ENCODE peak calls at places on chromosomes 13 and 19, in nine cellular contexts. One of them, this sample, is unnamed.

GRCh38 chr19:12772323-12772722 is 3.0 kb downstream of the HOOK2 start:
- DNase-seq in dorsolateral prefrontal cortex: no peak
- DNase-seq in IMR-90: no peak
- DNase-seq in lower lobe of right lung: no peak
- DNase-seq in AG04449: no peak
- DNase-seq in H9: no peak
- DNase-seq in hepatocyte: no peak
- DNase-seq in PC-3: no peak
- DNase-seq in thoracic aorta: no peak
- DNase-seq in this sample: peak

GRCh38 chr19:46408611-46409039 is 4.7 kb downstream of the CCDC8 start:
- DNase-seq in lower lobe of right lung: peak
- DNase-seq in hepatocyte: peak
- DNase-seq in dorsolateral prefrontal cortex: no peak
- DNase-seq in thoracic aorta: peak
- DNase-seq in PC-3: no peak
- DNase-seq in H9: no peak
- DNase-seq in IMR-90: peak
- DNase-seq in AG04449: no peak
- DNase-seq in this sample: peak

GRCh38 chr19:58033741-58034475 is at the start of gene ZSCAN1:
- DNase-seq in hepatocyte: peak
- DNase-seq in PC-3: no peak
- DNase-seq in H9: peak
- DNase-seq in thoracic aorta: no peak
- DNase-seq in lower lobe of right lung: peak
- DNase-seq in AG04449: peak
- DNase-seq in IMR-90: peak
- DNase-seq in dorsolateral prefrontal cortex: peak
- DNase-seq in this sample: peak

GRCh38 chr13:22945321-22946226 is 235.2 kb upstream of the SGCG start:
- DNase-seq in AG04449: no peak
- DNase-seq in H9: no peak
- DNase-seq in dorsolateral prefrontal cortex: no peak
- DNase-seq in thoracic aorta: no peak
- DNase-seq in hepatocyte: no peak
- DNase-seq in PC-3: no peak
- DNase-seq in IMR-90: no peak
- DNase-seq in lower lobe of right lung: no peak
- DNase-seq in this sample: no peak

GRCh38 chr19:30778961-30779690 is 406.9 kb downstream of the ZNF536 start:
- DNase-seq in PC-3: no peak
- DNase-seq in hepatocyte: no peak
- DNase-seq in lower lobe of right lung: no peak
- DNase-seq in AG04449: no peak
- DNase-seq in IMR-90: no peak
- DNase-seq in thoracic aorta: no peak
- DNase-seq in dorsolateral prefrontal cortex: no peak
- DNase-seq in H9: no peak
- DNase-seq in this sample: no peak

GRCh38 chr13:80873589-80873988 is 532.7 kb upstream of the SPRY2 start:
- DNase-seq in hepatocyte: no peak
- DNase-seq in PC-3: peak
- DNase-seq in H9: no peak
- DNase-seq in lower lobe of right lung: no peak
- DNase-seq in IMR-90: no peak
- DNase-seq in thoracic aorta: no peak
- DNase-seq in dorsolateral prefrontal cortex: no peak
- DNase-seq in AG04449: no peak
- DNase-seq in this sample: no peak

GRCh38 chr19:13727798-13728197 is 36.5 kb upstream of the MRI1 start:
- DNase-seq in lower lobe of right lung: no peak
- DNase-seq in thoracic aorta: peak
- DNase-seq in dorsolateral prefrontal cortex: no peak
- DNase-seq in AG04449: peak
- DNase-seq in hepatocyte: no peak
- DNase-seq in H9: no peak
- DNase-seq in PC-3: no peak
- DNase-seq in IMR-90: peak
- DNase-seq in this sample: peak

GRCh38 chr13:109869312-109870237 is 83.2 kb upstream of the IRS2 start:
- DNase-seq in PC-3: no peak
- DNase-seq in IMR-90: peak
- DNase-seq in dorsolateral prefrontal cortex: peak
- DNase-seq in lower lobe of right lung: peak
- DNase-seq in thoracic aorta: peak
- DNase-seq in H9: peak
- DNase-seq in hepatocyte: no peak
- DNase-seq in AG04449: no peak
- DNase-seq in this sample: peak

GRCh38 chr13:39196957-39197644 is 158.8 kb downstream of the NHLRC3 start:
- DNase-seq in IMR-90: no peak
- DNase-seq in PC-3: peak
- DNase-seq in AG04449: no peak
- DNase-seq in lower lobe of right lung: no peak
- DNase-seq in thoracic aorta: no peak
- DNase-seq in H9: no peak
- DNase-seq in dorsolateral prefrontal cortex: no peak
- DNase-seq in hepatocyte: no peak
- DNase-seq in this sample: no peak

GRCh38 chr13:30666113-30666512 is 48.4 kb downstream of the USPL1 start:
- DNase-seq in AG04449: no peak
- DNase-seq in hepatocyte: no peak
- DNase-seq in PC-3: no peak
- DNase-seq in H9: no peak
- DNase-seq in dorsolateral prefrontal cortex: no peak
- DNase-seq in lower lobe of right lung: no peak
- DNase-seq in IMR-90: no peak
- DNase-seq in thoracic aorta: no peak
- DNase-seq in this sample: no peak

GRCh38 chr19:56983148-56983547 is 136.6 kb upstream of the USP29 start:
- DNase-seq in H9: no peak
- DNase-seq in lower lobe of right lung: no peak
- DNase-seq in AG04449: no peak
- DNase-seq in dorsolateral prefrontal cortex: no peak
- DNase-seq in thoracic aorta: no peak
- DNase-seq in hepatocyte: no peak
- DNase-seq in IMR-90: no peak
- DNase-seq in PC-3: no peak
- DNase-seq in this sample: no peak

GRCh38 chr13:111462221-111462764 is 141.9 kb downstream of the TEX29 start:
- DNase-seq in H9: no peak
- DNase-seq in IMR-90: no peak
- DNase-seq in AG04449: no peak
- DNase-seq in thoracic aorta: no peak
- DNase-seq in lower lobe of right lung: no peak
- DNase-seq in PC-3: no peak
- DNase-seq in dorsolateral prefrontal cortex: no peak
- DNase-seq in hepatocyte: no peak
- DNase-seq in this sample: no peak

GRCh38 chr19:17235618-17236413 is 9.8 kb downstream of the OCEL1 start:
- DNase-seq in H9: peak
- DNase-seq in dorsolateral prefrontal cortex: peak
- DNase-seq in lower lobe of right lung: peak
- DNase-seq in hepatocyte: peak
- DNase-seq in PC-3: no peak
- DNase-seq in thoracic aorta: no peak
- DNase-seq in AG04449: no peak
- DNase-seq in IMR-90: peak
- DNase-seq in this sample: peak

GRCh38 chr13:114119196-114119595 is 13.2 kb downstream of the RASA3 start:
- DNase-seq in PC-3: peak
- DNase-seq in lower lobe of right lung: peak
- DNase-seq in thoracic aorta: no peak
- DNase-seq in IMR-90: peak
- DNase-seq in H9: peak
- DNase-seq in hepatocyte: peak
- DNase-seq in dorsolateral prefrontal cortex: no peak
- DNase-seq in AG04449: no peak
- DNase-seq in this sample: peak

GRCh38 chr19:15198006-15198356 is 2.8 kb downstream of the NOTCH3 start:
- DNase-seq in PC-3: peak
- DNase-seq in dorsolateral prefrontal cortex: no peak
- DNase-seq in H9: no peak
- DNase-seq in IMR-90: no peak
- DNase-seq in AG04449: no peak
- DNase-seq in lower lobe of right lung: no peak
- DNase-seq in thoracic aorta: no peak
- DNase-seq in hepatocyte: no peak
- DNase-seq in this sample: no peak

GRCh38 chr19:35474104-35474503 is 16.2 kb downstream of the KRTDAP start:
- DNase-seq in lower lobe of right lung: no peak
- DNase-seq in PC-3: no peak
- DNase-seq in dorsolateral prefrontal cortex: no peak
- DNase-seq in IMR-90: no peak
- DNase-seq in AG04449: no peak
- DNase-seq in hepatocyte: no peak
- DNase-seq in H9: no peak
- DNase-seq in thoracic aorta: no peak
- DNase-seq in this sample: no peak

GRCh38 chr13:44040070-44040753 is 160.5 kb downstream of the LACC1 start:
- DNase-seq in H9: no peak
- DNase-seq in thoracic aorta: no peak
- DNase-seq in lower lobe of right lung: no peak
- DNase-seq in PC-3: peak
- DNase-seq in IMR-90: peak
- DNase-seq in hepatocyte: no peak
- DNase-seq in dorsolateral prefrontal cortex: no peak
- DNase-seq in AG04449: no peak
- DNase-seq in this sample: peak

DNA sequence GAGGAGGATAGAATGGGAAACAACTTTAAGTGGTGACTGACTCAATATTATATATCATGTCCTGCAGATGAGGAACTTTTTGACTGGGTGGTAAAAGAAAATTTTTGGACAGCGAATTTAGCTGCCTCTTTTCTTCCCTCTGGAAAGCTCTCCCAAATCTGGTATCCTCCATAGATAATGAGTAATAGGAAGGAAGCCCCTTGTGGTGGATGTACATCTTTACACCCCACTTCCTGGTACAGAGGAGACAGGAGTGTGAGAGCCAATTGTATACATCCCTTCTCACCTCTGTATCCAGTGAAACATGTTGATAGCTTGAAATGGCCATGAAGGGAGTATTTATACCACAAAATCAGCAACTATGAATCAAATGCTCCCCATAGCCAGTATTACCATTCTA is 17.2 kb upstream of the TDRD3 start:
- DNase-seq in IMR-90: no peak
- DNase-seq in lower lobe of right lung: no peak
- DNase-seq in hepatocyte: no peak
- DNase-seq in PC-3: no peak
- DNase-seq in H9: no peak
- DNase-seq in AG04449: no peak
- DNase-seq in dorsolateral prefrontal cortex: no peak
- DNase-seq in thoracic aorta: no peak
- DNase-seq in this sample: no peak
- TF ChIP-seq CTCF in IMR-90: no peak
- TF ChIP-seq CTCF in lower lobe of right lung: no peak
- TF ChIP-seq CTCF in hepatocyte: no peak
- TF ChIP-seq CTCF in PC-3: no peak
- TF ChIP-seq CTCF in H9: peak
- TF ChIP-seq CTCF in AG04449: no peak
- TF ChIP-seq CTCF in dorsolateral prefrontal cortex: no peak
- TF ChIP-seq CTCF in thoracic aorta: no peak
- TF ChIP-seq CTCF in this sample: peak

DNA sequence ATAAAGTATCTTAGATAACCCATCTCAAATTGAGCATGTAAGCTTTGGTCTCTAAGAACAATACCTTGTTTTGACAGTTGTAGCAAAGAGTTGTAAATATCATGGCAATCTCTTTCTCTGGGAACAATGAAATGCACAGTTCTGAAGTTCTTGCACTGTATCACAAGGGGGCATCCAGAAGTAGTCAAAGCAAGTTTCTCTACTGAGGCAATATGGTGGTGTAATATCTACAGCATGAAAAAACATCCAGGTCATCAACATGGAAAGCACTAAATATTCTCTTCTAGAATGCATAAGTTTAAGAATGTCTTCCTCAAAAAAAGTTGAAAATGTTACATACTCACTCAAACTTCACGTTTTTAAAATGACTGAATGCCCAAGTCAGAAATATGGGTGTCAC is 19.6 kb downstream of the MTMR6 start:
- DNase-seq in PC-3: peak
- DNase-seq in IMR-90: peak
- DNase-seq in thoracic aorta: no peak
- DNase-seq in lower lobe of right lung: no peak
- DNase-seq in H9: no peak
- DNase-seq in dorsolateral prefrontal cortex: no peak
- DNase-seq in AG04449: no peak
- DNase-seq in hepatocyte: no peak
- DNase-seq in this sample: peak
- TF ChIP-seq CTCF in PC-3: peak
- TF ChIP-seq CTCF in IMR-90: peak
- TF ChIP-seq CTCF in thoracic aorta: no peak
- TF ChIP-seq CTCF in lower lobe of right lung: peak
- TF ChIP-seq CTCF in H9: peak
- TF ChIP-seq CTCF in dorsolateral prefrontal cortex: peak
- TF ChIP-seq CTCF in AG04449: peak
- TF ChIP-seq CTCF in hepatocyte: no peak
- TF ChIP-seq CTCF in this sample: peak

DNA sequence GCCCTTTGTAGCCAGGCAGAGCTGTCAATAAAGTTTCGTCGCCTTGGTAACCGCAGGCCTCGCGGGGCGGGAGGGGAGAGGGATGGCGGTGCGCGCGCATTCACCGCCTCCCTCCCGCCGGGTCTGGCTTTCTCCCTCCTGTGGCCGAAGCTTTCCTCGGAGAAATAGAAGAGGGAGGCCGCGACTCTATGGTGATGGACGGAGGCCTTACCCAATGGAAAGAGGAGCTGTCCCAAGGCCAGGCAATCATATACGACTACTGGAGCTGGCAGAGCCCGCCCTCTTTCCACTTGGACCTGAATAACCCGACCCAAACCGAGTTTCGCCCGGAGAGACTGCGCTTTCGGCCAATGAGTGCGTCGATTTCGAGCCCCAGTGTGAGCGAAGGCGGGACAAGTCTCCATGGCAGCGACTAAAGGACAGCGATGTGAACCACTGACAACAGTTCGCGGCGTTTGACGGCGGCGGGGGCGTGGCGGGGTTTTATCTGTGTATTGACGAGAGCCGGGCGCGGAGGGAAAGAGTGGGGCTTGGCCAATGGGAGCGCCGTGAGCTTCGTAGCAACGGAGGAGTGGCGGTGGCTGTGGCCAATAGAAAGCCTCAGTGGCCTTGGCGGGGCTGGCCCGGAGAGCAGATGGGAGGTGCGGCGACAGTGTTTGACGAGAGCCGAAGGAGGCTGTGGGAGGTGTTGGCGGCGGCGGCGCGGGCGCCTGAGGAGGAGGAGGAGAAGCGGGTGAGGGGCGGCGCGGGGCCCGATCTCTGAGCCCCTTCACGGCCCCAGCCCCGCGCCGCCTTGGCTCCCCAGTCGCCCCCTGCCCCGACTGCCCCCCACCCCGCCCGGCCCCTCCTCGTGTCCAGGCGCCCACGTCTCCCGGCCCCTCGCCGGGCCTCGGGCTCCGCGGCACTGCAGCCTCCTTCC is at the start of gene KMT5C:
- DNase-seq in lower lobe of right lung: peak
- DNase-seq in H9: peak
- DNase-seq in PC-3: peak
- DNase-seq in dorsolateral prefrontal cortex: peak
- DNase-seq in IMR-90: peak
- DNase-seq in hepatocyte: peak
- DNase-seq in AG04449: peak
- DNase-seq in thoracic aorta: peak
- DNase-seq in this sample: peak
- TF ChIP-seq CTCF in lower lobe of right lung: peak
- TF ChIP-seq CTCF in H9: no peak
- TF ChIP-seq CTCF in PC-3: peak
- TF ChIP-seq CTCF in dorsolateral prefrontal cortex: peak
- TF ChIP-seq CTCF in IMR-90: peak
- TF ChIP-seq CTCF in hepatocyte: no peak
- TF ChIP-seq CTCF in AG04449: peak
- TF ChIP-seq CTCF in thoracic aorta: peak
- TF ChIP-seq CTCF in this sample: peak

GRCh38 chr19:2315818-2316353 is 7.9 kb upstream of the LINGO3 start:
- DNase-seq in AG04449: no peak
- DNase-seq in PC-3: peak
- DNase-seq in dorsolateral prefrontal cortex: peak
- DNase-seq in lower lobe of right lung: peak
- DNase-seq in hepatocyte: peak
- DNase-seq in thoracic aorta: no peak
- DNase-seq in IMR-90: peak
- DNase-seq in H9: peak
- DNase-seq in this sample: peak
- TF ChIP-seq CTCF in AG04449: peak
- TF ChIP-seq CTCF in PC-3: peak
- TF ChIP-seq CTCF in dorsolateral prefrontal cortex: peak
- TF ChIP-seq CTCF in lower lobe of right lung: peak
- TF ChIP-seq CTCF in hepatocyte: peak
- TF ChIP-seq CTCF in thoracic aorta: peak
- TF ChIP-seq CTCF in IMR-90: peak
- TF ChIP-seq CTCF in H9: peak
- TF ChIP-seq CTCF in this sample: peak

This sample was measured in fibroblast of the aortic adventitia.